ENCODE peak calls at places on chromosomes 13 and 19, in seven cellular contexts. One of them, this sample, is unnamed.

GRCh38 chr13:107203146-107203847 is 635.4 kb upstream of the ARGLU1 start:
- DNase-seq in aorta: no peak
- DNase-seq in hepatic stellate cell: no peak
- DNase-seq in nephron progenitor cell: peak
- DNase-seq in HL-60: no peak
- DNase-seq in AML-193: peak
- DNase-seq in NCI-H2081: no peak
- DNase-seq in this sample: peak

GRCh38 chr19:9362905-9363304 is at the start of gene ZNF177:
- DNase-seq in hepatic stellate cell: no peak
- DNase-seq in aorta: no peak
- DNase-seq in AML-193: no peak
- DNase-seq in NCI-H2081: no peak
- DNase-seq in HL-60: no peak
- DNase-seq in nephron progenitor cell: no peak
- DNase-seq in this sample: peak

GRCh38 chr19:953501-954271 is 27.9 kb downstream of the ARID3A start:
- DNase-seq in AML-193: no peak
- DNase-seq in hepatic stellate cell: no peak
- DNase-seq in nephron progenitor cell: peak
- DNase-seq in HL-60: no peak
- DNase-seq in aorta: no peak
- DNase-seq in NCI-H2081: no peak
- DNase-seq in this sample: no peak

GRCh38 chr13:43924549-43925245 is 45.0 kb downstream of the LACC1 start:
- DNase-seq in hepatic stellate cell: no peak
- DNase-seq in AML-193: no peak
- DNase-seq in aorta: no peak
- DNase-seq in nephron progenitor cell: no peak
- DNase-seq in HL-60: no peak
- DNase-seq in NCI-H2081: no peak
- DNase-seq in this sample: no peak

GRCh38 chr13:19960673-19961015 is 2.1 kb downstream of the ZMYM2 start:
- DNase-seq in AML-193: no peak
- DNase-seq in nephron progenitor cell: no peak
- DNase-seq in HL-60: no peak
- DNase-seq in NCI-H2081: no peak
- DNase-seq in hepatic stellate cell: no peak
- DNase-seq in aorta: no peak
- DNase-seq in this sample: no peak

GRCh38 chr19:33821871-33822270 is 25.2 kb downstream of the KCTD15 start:
- DNase-seq in NCI-H2081: no peak
- DNase-seq in AML-193: no peak
- DNase-seq in HL-60: no peak
- DNase-seq in nephron progenitor cell: no peak
- DNase-seq in hepatic stellate cell: no peak
- DNase-seq in aorta: no peak
- DNase-seq in this sample: no peak

GRCh38 chr13:59458908-59459579 is 704.7 kb downstream of the DIAPH3 start:
- DNase-seq in nephron progenitor cell: peak
- DNase-seq in HL-60: no peak
- DNase-seq in AML-193: no peak
- DNase-seq in NCI-H2081: no peak
- DNase-seq in aorta: no peak
- DNase-seq in hepatic stellate cell: no peak
- DNase-seq in this sample: no peak

GRCh38 chr19:30096596-30097370 is 154.7 kb downstream of the URI1 start:
- DNase-seq in aorta: peak
- DNase-seq in AML-193: no peak
- DNase-seq in hepatic stellate cell: no peak
- DNase-seq in HL-60: no peak
- DNase-seq in NCI-H2081: no peak
- DNase-seq in nephron progenitor cell: no peak
- DNase-seq in this sample: no peak

GRCh38 chr13:73096173-73097117 is 37.6 kb downstream of the KLF5 start:
- DNase-seq in aorta: no peak
- DNase-seq in NCI-H2081: no peak
- DNase-seq in nephron progenitor cell: no peak
- DNase-seq in HL-60: no peak
- DNase-seq in AML-193: no peak
- DNase-seq in hepatic stellate cell: no peak
- DNase-seq in this sample: no peak

GRCh38 chr13:42561752-42562467 is 12.0 kb upstream of the TNFSF11 start:
- DNase-seq in AML-193: no peak
- DNase-seq in aorta: no peak
- DNase-seq in HL-60: no peak
- DNase-seq in NCI-H2081: no peak
- DNase-seq in hepatic stellate cell: no peak
- DNase-seq in nephron progenitor cell: no peak
- DNase-seq in this sample: no peak

GRCh38 chr19:11191934-11192333 is 5.4 kb downstream of the KANK2 start:
- DNase-seq in NCI-H2081: peak
- DNase-seq in aorta: no peak
- DNase-seq in nephron progenitor cell: no peak
- DNase-seq in hepatic stellate cell: no peak
- DNase-seq in AML-193: no peak
- DNase-seq in HL-60: no peak
- DNase-seq in this sample: no peak

GRCh38 chr19:56092685-56093631 is 28.1 kb downstream of the ZNF787 start:
- DNase-seq in aorta: no peak
- DNase-seq in hepatic stellate cell: no peak
- DNase-seq in HL-60: no peak
- DNase-seq in nephron progenitor cell: no peak
- DNase-seq in NCI-H2081: no peak
- DNase-seq in AML-193: no peak
- DNase-seq in this sample: no peak

GRCh38 chr19:54517483-54517882 is 14.9 kb downstream of the LAIR2 start:
- DNase-seq in HL-60: peak
- DNase-seq in aorta: peak
- DNase-seq in AML-193: peak
- DNase-seq in NCI-H2081: no peak
- DNase-seq in nephron progenitor cell: peak
- DNase-seq in hepatic stellate cell: no peak
- DNase-seq in this sample: no peak

GRCh38 chr13:102868366-102868936 is 22.6 kb downstream of the ERCC5 start:
- DNase-seq in hepatic stellate cell: no peak
- DNase-seq in AML-193: no peak
- DNase-seq in nephron progenitor cell: no peak
- DNase-seq in NCI-H2081: no peak
- DNase-seq in HL-60: no peak
- DNase-seq in aorta: no peak
- DNase-seq in this sample: no peak

GRCh38 chr19:9782282-9782681 is 13.7 kb upstream of the ZNF846 start:
- DNase-seq in NCI-H2081: no peak
- DNase-seq in nephron progenitor cell: no peak
- DNase-seq in HL-60: no peak
- DNase-seq in hepatic stellate cell: no peak
- DNase-seq in aorta: no peak
- DNase-seq in AML-193: no peak
- DNase-seq in this sample: no peak

GRCh38 chr19:10408511-10409291 is 5.4 kb upstream of the CDC37 start:
- DNase-seq in HL-60: no peak
- DNase-seq in nephron progenitor cell: no peak
- DNase-seq in hepatic stellate cell: no peak
- DNase-seq in NCI-H2081: no peak
- DNase-seq in AML-193: peak
- DNase-seq in aorta: peak
- DNase-seq in this sample: peak

GRCh38 chr19:12777217-12778019 is 2.1 kb upstream of the HOOK2 start:
- DNase-seq in AML-193: peak
- DNase-seq in nephron progenitor cell: peak
- DNase-seq in hepatic stellate cell: peak
- DNase-seq in NCI-H2081: peak
- DNase-seq in HL-60: no peak
- DNase-seq in aorta: peak
- DNase-seq in this sample: peak

GRCh38 chr19:11848200-11848593 is 329 bp upstream of the ZNF439 start:
- DNase-seq in HL-60: no peak
- DNase-seq in AML-193: no peak
- DNase-seq in hepatic stellate cell: no peak
- DNase-seq in NCI-H2081: no peak
- DNase-seq in aorta: no peak
- DNase-seq in nephron progenitor cell: no peak
- DNase-seq in this sample: peak